ENCODE peak calls at places on chromosomes 11 and 22, in four cellular contexts. A, E, P and M are unnamed samples.

GRCh38 chr11:74672956-74673895 is 58.0 kb downstream of the CHRDL2 start:
- DNase-seq in A (peak; percentile 77), E (peak; percentile 48), P (peak; percentile 93), M (peak; percentile 59)

GRCh38 chr11:61254403-61255025 is 13.5 kb downstream of the PGA5 start:
- DNase-seq in A (peak; percentile 76), E (peak; percentile 68), P (no peak), M (peak; percentile 70)

GRCh38 chr11:8403310-8403709 is 139.6 kb upstream of the LMO1 start:
- DNase-seq in A (no peak), E (no peak), P (no peak), M (no peak)

GRCh38 chr22:23774922-23775436 is 2.3 kb downstream of the MMP11 start:
- DNase-seq in A (no peak), E (no peak), P (no peak), M (no peak)

GRCh38 chr11:44138980-44139379 is 43.5 kb downstream of the EXT2 start:
- DNase-seq in A (no peak), E (no peak), P (no peak), M (no peak)

GRCh38 chr22:44180706-44181032 is at the start of gene PARVG:
- DNase-seq in A (no peak), E (no peak), P (no peak), M (peak; percentile 30)

GRCh38 chr11:68798221-68798813 is 43.4 kb downstream of the CPT1A start:
- DNase-seq in A (peak; percentile 72), E (no peak), P (no peak), M (peak; percentile 34)

GRCh38 chr22:50481440-50482106 is at the start of gene ADM2:
- DNase-seq in A (peak; percentile 91), E (peak; percentile 62), P (no peak), M (peak; percentile 73)

GRCh38 chr11:6615882-6616585 is 3.2 kb downstream of the TPP1 start:
- DNase-seq in A (no peak), E (no peak), P (peak; percentile 48), M (no peak)

GRCh38 chr11:9747816-9748215 is 83.9 kb downstream of the SWAP70 start:
- DNase-seq in A (no peak), E (no peak), P (peak; percentile 77), M (no peak)

GRCh38 chr11:118618991-118619375 is 11.6 kb downstream of the PHLDB1 start:
- DNase-seq in A (no peak), E (no peak), P (peak; percentile 82), M (no peak)

GRCh38 chr11:103488021-103488420 is 378.8 kb downstream of the DYNC2H1 start:
- DNase-seq in A (no peak), E (no peak), P (no peak), M (no peak)

GRCh38 chr11:130518164-130518563 is 69.7 kb downstream of the ADAMTS15 start:
- DNase-seq in A (no peak), E (no peak), P (no peak), M (no peak)

GRCh38 chr11:27701262-27702105 is 1.2 kb upstream of the BDNF start:
- DNase-seq in A (peak; percentile 38), E (no peak), P (no peak), M (peak; percentile 23)

GRCh38 chr22:27046126-27046525 is 388.7 kb downstream of the MIAT start:
- DNase-seq in A (peak; percentile 27), E (no peak), P (no peak), M (no peak)

GRCh38 chr11:47889714-47890441 is 41.7 kb upstream of the NUP160 start:
- DNase-seq in A (no peak), E (no peak), P (no peak), M (no peak)

GRCh38 chr11:34145073-34145472 is 39.6 kb downstream of the NAT10 start:
- DNase-seq in A (no peak), E (no peak), P (no peak), M (no peak)

GRCh38 chr22:34688825-34689224 is 377.1 kb upstream of the ISX start:
- DNase-seq in A (no peak), E (no peak), P (no peak), M (no peak)

GRCh38 chr11:103091024-103091423 is 936 bp downstream of the DCUN1D5 start:
- DNase-seq in A (peak; percentile 25), E (no peak), P (no peak), M (no peak)

GRCh38 chr11:113833151-113833550 is 42.2 kb downstream of the USP28 start:
- DNase-seq in A (no peak), E (no peak), P (no peak), M (no peak)

GRCh38 chr11:126627376-126627775 is 271.9 kb downstream of the ST3GAL4 start:
- DNase-seq in A (no peak), E (no peak), P (no peak), M (no peak)

GRCh38 chr11:116580828-116581227 is 192.0 kb downstream of the BUD13 start:
- DNase-seq in A (no peak), E (no peak), P (no peak), M (no peak)

GRCh38 chr11:113464416-113464815 is 10.8 kb downstream of the DRD2 start:
- DNase-seq in A (no peak), E (no peak), P (no peak), M (no peak)

GRCh38 chr22:47395481-47395880 is 633.0 kb downstream of the TBC1D22A start:
- DNase-seq in A (no peak), E (no peak), P (no peak), M (no peak)

GRCh38 chr11:38460901-38461300 is 1862.9 kb upstream of the RAG2 start:
- DNase-seq in A (no peak), E (peak; percentile 71), P (no peak), M (no peak)

GRCh38 chr11:103086461-103086860 is 5.5 kb downstream of the DCUN1D5 start:
- DNase-seq in A (no peak), E (no peak), P (no peak), M (no peak)

GRCh38 chr22:44131412-44131811 is 49.3 kb upstream of the PARVG start:
- DNase-seq in A (no peak), E (no peak), P (peak; percentile 5), M (no peak)

GRCh38 chr11:1310315-1310687 is 869 bp upstream of the TOLLIP start:
- DNase-seq in A (no peak), E (no peak), P (no peak), M (peak; percentile 43)

GRCh38 chr11:69419662-69420061 is 61.8 kb upstream of the LINC01488 start:
- DNase-seq in A (no peak), E (no peak), P (peak; percentile 52), M (no peak)

GRCh38 chr11:73359930-73360742 is 16.1 kb upstream of the RELT start:
- DNase-seq in A (peak; percentile 78), E (no peak), P (no peak), M (no peak)

DNA sequence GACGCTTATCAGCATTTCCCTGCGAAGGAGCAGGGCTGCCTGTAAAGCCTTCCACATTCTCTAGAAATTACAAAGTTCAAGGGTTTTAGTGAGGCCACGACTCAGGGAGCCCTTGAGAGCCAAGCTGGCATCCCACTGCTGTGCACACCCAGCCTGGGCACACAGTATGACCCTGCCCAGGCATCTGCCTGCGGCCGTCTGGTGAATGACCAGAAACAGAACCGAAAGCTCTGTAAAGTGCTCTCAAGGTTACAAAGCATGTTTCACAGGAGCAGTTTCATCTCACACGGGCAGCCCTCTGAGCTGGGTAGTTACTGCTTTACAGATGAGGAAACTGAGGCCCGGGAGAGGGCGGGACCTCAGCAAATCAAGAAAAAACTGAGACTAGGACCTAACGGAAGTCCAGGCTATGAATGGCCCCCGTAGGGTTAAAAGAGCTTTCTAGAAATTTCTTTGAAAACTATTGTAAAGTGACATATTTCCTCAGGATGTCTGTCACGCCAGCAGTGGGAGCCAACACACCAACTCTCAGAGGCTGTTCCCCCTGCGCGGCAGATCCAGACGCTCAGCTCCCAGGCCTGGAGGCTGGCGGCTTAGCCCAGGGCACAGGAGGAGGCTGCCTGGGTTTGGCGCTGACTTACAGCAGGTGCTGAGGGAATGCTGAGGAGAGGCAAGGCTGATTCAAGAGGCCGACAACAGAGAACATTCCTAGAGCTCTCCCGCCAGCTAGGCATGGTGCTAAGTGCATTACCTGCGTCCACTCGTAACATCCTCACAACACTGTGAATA is 7.7 kb upstream of the TCF20 start:
- DNase-seq in A (peak; percentile 58), E (no peak), P (peak; percentile 60), M (no peak)
- TF ChIP-seq CTCF in A (no peak), E (no peak), P (no peak), M (no peak)

GRCh38 chr11:86673055-86673843 is 833 bp upstream of the ME3 start:
- DNase-seq in A (no peak), E (no peak), P (no peak), M (no peak)

GRCh38 chr11:86676010-86676409 is 3.6 kb upstream of the ME3 start:
- DNase-seq in A (no peak), E (no peak), P (peak; percentile 78), M (peak; percentile 64)

GRCh38 chr11:86673872-86674750 is 1.7 kb upstream of the ME3 start:
- DNase-seq in A (no peak), E (no peak), P (no peak), M (peak; percentile 53)

GRCh38 chr11:86676533-86677154 is 4.2 kb upstream of the ME3 start:
- DNase-seq in A (peak; percentile 22), E (no peak), P (no peak), M (no peak)

DNA sequence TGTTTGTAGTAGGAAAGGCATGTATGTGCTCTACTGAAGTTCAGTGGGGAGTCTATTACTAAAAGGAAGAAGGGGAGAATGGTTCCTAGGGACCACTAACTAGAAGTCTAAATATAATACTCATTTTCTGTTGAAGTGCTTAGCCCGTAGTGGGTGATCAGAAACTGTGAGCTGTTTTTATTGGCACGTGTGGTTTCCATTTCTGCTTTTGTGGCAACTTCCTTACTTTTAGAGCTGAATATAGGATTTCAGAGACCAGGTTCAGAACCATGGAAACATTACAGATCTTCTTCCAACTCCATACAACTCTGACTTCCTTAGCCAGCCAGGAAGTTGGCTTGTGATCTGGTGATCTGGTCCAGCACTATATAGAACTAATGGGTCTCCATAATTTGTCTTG is 2.5 kb upstream of the ME3 start:
- DNase-seq in A (no peak), E (no peak), P (no peak), M (no peak)
- H3K4me1 ChIP-seq in A (peaks cover 11% of the 10 kb centered on the region), E (peaks cover 62% of the 10 kb centered on the region), P (peaks cover 54% of the 10 kb centered on the region), M (peaks cover 54% of the 10 kb centered on the region)

DNA sequence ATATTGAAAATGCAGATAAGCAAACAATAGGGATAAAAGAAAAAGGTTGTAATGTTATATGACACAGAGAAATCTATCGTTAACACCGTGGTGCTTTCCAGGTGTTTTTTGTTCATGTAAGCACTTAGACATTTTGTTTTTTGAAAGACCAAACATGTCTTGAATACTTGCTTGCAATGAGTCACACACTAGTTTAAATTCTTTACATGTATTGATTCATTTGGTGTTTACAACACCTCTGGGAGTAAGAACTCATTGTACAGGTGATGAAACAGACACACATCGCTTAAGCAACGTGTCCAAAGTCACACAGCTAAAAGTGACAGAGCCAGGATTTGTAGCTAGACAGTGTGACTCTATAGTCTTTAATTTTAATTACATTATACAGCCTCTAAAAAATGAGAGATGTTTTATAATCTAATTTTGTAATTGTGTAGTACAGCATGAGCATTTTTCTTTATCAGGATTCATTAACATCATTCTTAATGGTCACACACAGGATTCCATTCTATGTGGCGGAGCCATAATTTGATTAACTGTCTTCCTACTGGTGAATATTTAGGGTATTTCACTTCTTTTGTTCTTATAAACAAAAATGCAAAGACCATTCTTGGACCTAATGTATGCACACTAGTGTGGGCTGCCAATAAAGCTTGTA is 148.9 kb downstream of the DBX1 start:
- DNase-seq in A (no peak), E (no peak), P (no peak), M (no peak)
- TF ChIP-seq EP300 in A (no peak), E (no peak), P (no peak), M (no peak)

DNA sequence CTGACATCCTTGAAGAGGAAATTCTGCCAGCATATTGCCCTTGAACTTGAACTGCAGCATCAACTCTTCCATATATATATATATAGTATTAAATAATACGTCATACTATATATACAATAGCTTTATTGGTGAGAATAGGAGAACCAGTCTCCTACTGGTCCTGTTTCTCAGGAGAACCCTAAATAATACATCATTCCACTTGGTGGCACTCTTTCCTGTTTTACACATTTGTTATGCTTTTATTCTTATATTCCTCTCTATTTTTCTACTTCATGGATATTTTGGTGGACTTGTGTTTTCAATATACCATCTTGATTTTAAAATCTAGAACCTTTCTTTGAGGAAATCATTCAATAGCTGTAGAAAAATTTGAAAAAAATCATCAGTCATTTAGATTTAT is 193.3 kb downstream of the TRPC6 start:
- DNase-seq in A (no peak), E (no peak), P (no peak), M (no peak)
- TF ChIP-seq CTCF in A (peak; percentile 47), E (no peak), P (no peak), M (no peak)